ENCODE peak calls at places on chromosome 14, in five cellular contexts. F, V, W, U and K are unnamed samples.

GRCh38 chr14:55752580-55753365 is 172.8 kb downstream of the KTN1 start:
- DNase-seq in F (no peak), V (no peak), W (no peak), U (no peak), K (no peak)

GRCh38 chr14:40058916-40059897 is 627.0 kb upstream of the FBXO33 start:
- DNase-seq in F (no peak), V (no peak), W (no peak), U (no peak), K (no peak)

GRCh38 chr14:96264850-96265249 is 8.8 kb downstream of the BDKRB1 start:
- DNase-seq in F (no peak), V (no peak), W (no peak), U (no peak), K (no peak)

GRCh38 chr14:23430733-23431105 is 4.7 kb downstream of the MYH7 start:
- DNase-seq in F (no peak), V (no peak), W (no peak), U (no peak), K (no peak)

GRCh38 chr14:29928342-29928640 is 644 bp upstream of the PRKD1 start:
- DNase-seq in F (no peak), V (no peak), W (no peak), U (no peak), K (no peak)

GRCh38 chr14:62097072-62097471 is 334.9 kb downstream of the SNAPC1 start:
- DNase-seq in F (no peak), V (no peak), W (no peak), U (no peak), K (no peak)

GRCh38 chr14:63928744-63929174 is 76.0 kb downstream of the SYNE2 start:
- DNase-seq in F (no peak), V (no peak), W (no peak), U (no peak), K (no peak)

GRCh38 chr14:79136437-79137430 is 966.6 kb downstream of the NRXN3 start:
- DNase-seq in F (no peak), V (no peak), W (no peak), U (no peak), K (no peak)

GRCh38 chr14:101076451-101077220 is 173.1 kb upstream of the RTL1 start:
- DNase-seq in F (no peak), V (no peak), W (no peak), U (no peak), K (no peak)

DNA sequence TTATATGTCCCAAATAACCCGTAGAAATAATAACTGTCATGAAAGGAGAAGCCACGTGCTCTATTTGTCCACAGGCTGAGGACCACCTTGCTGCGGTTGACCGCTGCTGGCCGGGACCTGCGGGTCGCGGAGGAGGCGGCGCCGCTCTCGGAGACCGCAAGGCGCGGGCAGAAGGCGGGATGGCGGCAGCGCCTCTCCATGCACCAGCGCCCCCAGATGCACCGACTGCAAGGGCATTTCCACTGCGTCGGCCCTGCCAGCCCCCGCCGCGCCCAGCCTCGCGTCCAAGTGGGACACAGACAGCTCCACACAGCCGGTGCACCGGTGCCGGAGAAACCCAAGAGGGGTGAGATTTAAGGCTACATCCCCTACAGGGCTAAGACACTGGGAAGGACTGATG is 21.0 kb downstream of the RPGRIP1 start:
- DNase-seq in F (no peak), V (no peak), W (no peak), U (peak; percentile 77), K (no peak)
- TF ChIP-seq CEBPB in F (no peak), V (no peak), W (no peak), U (no peak), K (no peak)

GRCh38 chr14:69076341-69076740 is 76.6 kb downstream of the DCAF5 start:
- DNase-seq in F (no peak), V (no peak), W (no peak), U (no peak), K (no peak)

GRCh38 chr14:69077841-69078240 is 75.1 kb downstream of the DCAF5 start:
- DNase-seq in F (no peak), V (no peak), W (no peak), U (no peak), K (no peak)

GRCh38 chr14:69079188-69079742 is 73.7 kb downstream of the DCAF5 start:
- DNase-seq in F (no peak), V (no peak), W (no peak), U (no peak), K (no peak)

GRCh38 chr14:69081271-69081670 is 71.6 kb downstream of the DCAF5 start:
- DNase-seq in F (no peak), V (peak; percentile 42), W (no peak), U (no peak), K (no peak)

GRCh38 chr14:69079747-69080146 is 73.2 kb downstream of the DCAF5 start:
- DNase-seq in F (no peak), V (no peak), W (no peak), U (no peak), K (no peak)
- TF ChIP-seq SRF in F (no peak), V (no peak), W (no peak), U (no peak), K (no peak)

GRCh38 chr14:20935303-20935984 is 19.8 kb upstream of the RNASE2 start:
- DNase-seq in F (no peak), V (no peak), W (no peak), U (no peak), K (no peak)

GRCh38 chr14:20934148-20934762 is 21.0 kb upstream of the RNASE2 start:
- DNase-seq in F (peak; percentile 51), V (no peak), W (no peak), U (peak; percentile 96), K (peak; percentile 62)
- TF ChIP-seq CEBPB in F (no peak), V (no peak), W (no peak), U (no peak), K (no peak)

DNA sequence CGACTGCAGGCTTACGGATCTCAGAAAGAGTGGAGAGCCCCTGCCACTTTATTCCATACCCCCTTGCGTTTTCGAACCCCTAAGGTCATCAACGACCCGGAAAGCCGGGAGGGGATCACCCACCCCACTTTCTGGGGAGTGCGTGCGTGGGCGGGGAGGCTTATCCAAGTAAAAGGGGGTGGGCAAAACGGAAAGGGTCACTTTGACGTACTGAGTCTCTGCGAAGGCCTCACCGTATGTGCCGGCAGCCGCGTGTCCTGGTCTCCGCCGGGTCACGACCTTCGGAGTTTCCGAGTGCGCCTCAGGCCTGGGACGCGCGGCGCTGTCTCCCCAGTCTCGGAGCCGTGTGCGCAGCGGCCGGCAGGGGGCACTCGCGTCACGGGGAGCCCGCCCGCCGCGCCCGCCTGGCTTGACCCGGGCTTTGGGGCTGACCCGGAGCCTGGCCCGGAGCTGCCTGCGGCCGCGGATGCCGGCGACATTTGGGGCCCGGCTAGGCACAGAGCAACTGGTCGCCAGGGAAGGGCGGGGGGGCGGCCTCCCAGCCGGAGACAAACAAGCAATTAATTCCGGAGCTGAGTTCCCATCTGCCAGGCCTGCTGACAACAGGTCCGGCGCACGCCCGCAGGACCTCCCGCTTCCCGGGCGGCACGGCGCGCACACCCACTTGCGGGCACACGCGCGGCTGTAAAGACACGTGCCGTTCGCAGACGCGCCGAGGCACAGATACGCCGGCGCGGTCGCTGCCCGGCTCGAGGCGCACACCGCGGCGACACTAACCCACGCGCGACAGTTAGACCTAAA is 890 bp upstream of the KIF26A start:
- DNase-seq in F (peak; percentile 32), V (peak; percentile 10), W (no peak), U (peak; percentile 94), K (no peak)
- TF ChIP-seq SRF in F (no peak), V (no peak), W (no peak), U (no peak), K (no peak)

GRCh38 chr14:72625689-72626088 is 268.2 kb downstream of the DPF3 start:
- DNase-seq in F (no peak), V (no peak), W (peak; percentile 41), U (no peak), K (no peak)
- TF ChIP-seq CEBPB in F (no peak), V (no peak), W (no peak), U (no peak), K (no peak)

DNA sequence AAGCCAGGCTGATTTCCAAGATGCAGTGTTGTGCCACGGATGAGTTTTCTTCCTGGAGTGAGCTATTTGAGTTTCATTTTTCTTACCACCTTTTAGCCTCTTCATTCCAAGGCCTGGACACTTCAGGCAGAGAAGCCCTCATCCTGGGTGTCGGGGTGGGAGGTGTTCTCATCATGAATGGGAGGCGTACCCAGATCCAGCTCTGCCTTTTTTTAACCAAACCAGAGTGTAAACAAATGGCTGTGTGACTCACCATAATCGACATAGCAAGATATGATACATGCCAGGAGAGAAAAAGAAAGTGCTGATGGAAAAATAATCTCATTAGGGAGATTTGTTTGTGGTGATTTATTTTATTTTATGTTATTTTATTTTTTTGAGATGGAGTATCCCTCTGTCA is 80.0 kb downstream of the ARF6 start:
- DNase-seq in F (peak; percentile 31), V (peak; percentile 82), W (no peak), U (no peak), K (peak; percentile 71)
- TF ChIP-seq SRF in F (no peak), V (no peak), W (no peak), U (no peak), K (no peak)

GRCh38 chr14:87824261-87824660 is 168.7 kb downstream of the GALC start:
- DNase-seq in F (no peak), V (no peak), W (no peak), U (no peak), K (no peak)
- TF ChIP-seq CEBPB in F (no peak), V (no peak), W (no peak), U (no peak), K (no peak)

GRCh38 chr14:99200654-99201005 is 71.4 kb downstream of the BCL11B start:
- DNase-seq in F (no peak), V (no peak), W (no peak), U (no peak), K (no peak)

GRCh38 chr14:99202516-99202915 is 69.5 kb downstream of the BCL11B start:
- DNase-seq in F (no peak), V (no peak), W (no peak), U (no peak), K (no peak)

GRCh38 chr14:99201351-99202073 is 70.5 kb downstream of the BCL11B start:
- DNase-seq in F (no peak), V (no peak), W (no peak), U (no peak), K (no peak)

GRCh38 chr14:99198746-99199145 is 73.3 kb downstream of the BCL11B start:
- DNase-seq in F (no peak), V (no peak), W (no peak), U (no peak), K (no peak)

DNA sequence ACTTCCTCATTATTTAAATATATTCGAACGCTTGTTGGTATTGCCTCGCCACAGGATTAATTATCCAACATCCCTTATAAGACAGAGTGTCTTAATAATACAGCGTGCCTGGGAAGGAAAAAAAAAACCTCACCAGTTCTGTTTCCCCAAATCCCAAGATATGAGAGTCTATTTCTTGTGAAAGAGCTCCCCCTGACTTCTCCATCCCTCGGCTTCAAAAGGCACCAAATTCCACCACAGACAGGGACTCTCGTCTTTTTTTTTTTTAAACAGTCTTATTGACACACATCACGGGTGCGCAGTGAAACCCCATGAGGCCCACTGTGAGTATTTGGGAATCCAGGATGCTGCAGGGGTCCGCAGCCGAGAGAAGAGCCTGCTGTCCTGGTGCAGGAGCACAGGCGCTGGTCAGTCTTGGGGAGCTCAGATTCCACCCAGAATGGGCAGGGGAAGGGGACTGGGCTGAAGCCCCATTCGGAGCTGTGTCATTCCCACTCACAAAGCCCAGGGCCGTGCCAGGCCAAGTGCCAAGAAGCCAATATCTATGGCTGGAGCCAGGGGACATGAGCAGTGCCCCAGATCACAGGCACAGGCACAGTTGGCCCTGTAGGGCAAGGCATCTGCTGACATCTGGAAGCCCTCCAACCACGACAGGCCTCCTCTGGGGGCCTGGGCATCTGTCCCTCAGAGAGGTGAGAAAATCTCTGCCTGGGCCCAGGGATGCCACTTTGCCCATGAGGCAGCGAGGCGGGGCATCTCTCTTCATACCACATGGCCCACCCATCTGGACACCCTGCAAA is 71.9 kb downstream of the BCL11B start:
- DNase-seq in F (no peak), V (no peak), W (no peak), U (no peak), K (no peak)
- TF ChIP-seq SRF in F (no peak), V (no peak), W (no peak), U (no peak), K (no peak)

GRCh38 chr14:103746706-103747105 is 31.1 kb downstream of the ZFYVE21 start:
- DNase-seq in F (peak; percentile 27), V (no peak), W (no peak), U (no peak), K (no peak)
- TF ChIP-seq CEBPB in F (no peak), V (no peak), W (no peak), U (no peak), K (no peak)